ENCODE peak calls at places on chromosomes 11 and 22, in eight cellular contexts. One of them, this sample, is unnamed.

GRCh38 chr11:17135934-17136683 is 58.6 kb upstream of the RPS13 start:
- DNase-seq in fibroblast of lung: no peak
- DNase-seq in brain microvascular endothelial cell: no peak
- DNase-seq in cardiac muscle cell: no peak
- DNase-seq in tibial nerve: no peak
- DNase-seq in PC-9: no peak
- DNase-seq in RWPE1: no peak
- DNase-seq in endodermal cell: no peak
- DNase-seq in this sample: no peak

GRCh38 chr22:22944268-22944985 is 56.8 kb downstream of the IGLL5 start:
- DNase-seq in PC-9: no peak
- DNase-seq in endodermal cell: peak
- DNase-seq in brain microvascular endothelial cell: no peak
- DNase-seq in RWPE1: no peak
- DNase-seq in cardiac muscle cell: no peak
- DNase-seq in tibial nerve: no peak
- DNase-seq in fibroblast of lung: no peak
- DNase-seq in this sample: peak

GRCh38 chr11:15093432-15093831 is 20.0 kb downstream of the CALCB start:
- DNase-seq in endodermal cell: no peak
- DNase-seq in tibial nerve: no peak
- DNase-seq in brain microvascular endothelial cell: no peak
- DNase-seq in PC-9: no peak
- DNase-seq in fibroblast of lung: no peak
- DNase-seq in cardiac muscle cell: no peak
- DNase-seq in RWPE1: no peak
- DNase-seq in this sample: no peak

GRCh38 chr22:47270463-47271135 is 508.1 kb downstream of the TBC1D22A start:
- DNase-seq in RWPE1: no peak
- DNase-seq in endodermal cell: no peak
- DNase-seq in cardiac muscle cell: no peak
- DNase-seq in tibial nerve: no peak
- DNase-seq in PC-9: no peak
- DNase-seq in brain microvascular endothelial cell: no peak
- DNase-seq in fibroblast of lung: no peak
- DNase-seq in this sample: no peak

GRCh38 chr11:824942-825341 is 2.8 kb upstream of the CRACR2B start:
- DNase-seq in RWPE1: no peak
- DNase-seq in tibial nerve: no peak
- DNase-seq in cardiac muscle cell: no peak
- DNase-seq in brain microvascular endothelial cell: no peak
- DNase-seq in PC-9: peak
- DNase-seq in endodermal cell: no peak
- DNase-seq in fibroblast of lung: no peak
- DNase-seq in this sample: peak

GRCh38 chr11:87290304-87290922 is 252.7 kb downstream of the TMEM135 start:
- DNase-seq in endodermal cell: no peak
- DNase-seq in PC-9: peak
- DNase-seq in cardiac muscle cell: peak
- DNase-seq in tibial nerve: no peak
- DNase-seq in fibroblast of lung: peak
- DNase-seq in brain microvascular endothelial cell: peak
- DNase-seq in RWPE1: peak
- DNase-seq in this sample: no peak

GRCh38 chr11:67303989-67304411 is 670 bp downstream of the SSH3 start:
- DNase-seq in cardiac muscle cell: peak
- DNase-seq in endodermal cell: peak
- DNase-seq in PC-9: peak
- DNase-seq in tibial nerve: no peak
- DNase-seq in fibroblast of lung: peak
- DNase-seq in RWPE1: no peak
- DNase-seq in brain microvascular endothelial cell: no peak
- DNase-seq in this sample: peak

GRCh38 chr22:38284042-38284402 is 11.2 kb upstream of the TMEM184B start:
- DNase-seq in RWPE1: no peak
- DNase-seq in PC-9: peak
- DNase-seq in brain microvascular endothelial cell: peak
- DNase-seq in fibroblast of lung: peak
- DNase-seq in tibial nerve: no peak
- DNase-seq in endodermal cell: no peak
- DNase-seq in cardiac muscle cell: no peak
- DNase-seq in this sample: no peak

GRCh38 chr11:112658521-112658920 is 302.7 kb upstream of the NCAM1 start:
- DNase-seq in fibroblast of lung: no peak
- DNase-seq in brain microvascular endothelial cell: no peak
- DNase-seq in RWPE1: no peak
- DNase-seq in endodermal cell: peak
- DNase-seq in cardiac muscle cell: peak
- DNase-seq in tibial nerve: no peak
- DNase-seq in PC-9: no peak
- DNase-seq in this sample: no peak

GRCh38 chr11:120220747-120221037 is 9.9 kb downstream of the OAF start:
- DNase-seq in cardiac muscle cell: no peak
- DNase-seq in brain microvascular endothelial cell: no peak
- DNase-seq in endodermal cell: no peak
- DNase-seq in fibroblast of lung: no peak
- DNase-seq in RWPE1: no peak
- DNase-seq in tibial nerve: no peak
- DNase-seq in PC-9: no peak
- DNase-seq in this sample: peak

GRCh38 chr22:49734882-49735281 is 92.8 kb downstream of the BRD1 start:
- DNase-seq in tibial nerve: peak
- DNase-seq in PC-9: no peak
- DNase-seq in cardiac muscle cell: no peak
- DNase-seq in RWPE1: no peak
- DNase-seq in brain microvascular endothelial cell: no peak
- DNase-seq in endodermal cell: peak
- DNase-seq in fibroblast of lung: no peak
- DNase-seq in this sample: peak

GRCh38 chr11:134041791-134042696 is 26.8 kb upstream of the JAM3 start:
- DNase-seq in fibroblast of lung: no peak
- DNase-seq in tibial nerve: no peak
- DNase-seq in cardiac muscle cell: no peak
- DNase-seq in PC-9: no peak
- DNase-seq in endodermal cell: no peak
- DNase-seq in RWPE1: no peak
- DNase-seq in brain microvascular endothelial cell: no peak
- DNase-seq in this sample: no peak

GRCh38 chr11:78419327-78419726 is 1.7 kb upstream of the GAB2 start:
- DNase-seq in RWPE1: peak
- DNase-seq in tibial nerve: no peak
- DNase-seq in endodermal cell: no peak
- DNase-seq in cardiac muscle cell: no peak
- DNase-seq in brain microvascular endothelial cell: peak
- DNase-seq in PC-9: peak
- DNase-seq in fibroblast of lung: peak
- DNase-seq in this sample: no peak

GRCh38 chr22:41469218-41469851 is 418 bp downstream of the ACO2 start:
- DNase-seq in tibial nerve: no peak
- DNase-seq in fibroblast of lung: no peak
- DNase-seq in cardiac muscle cell: no peak
- DNase-seq in brain microvascular endothelial cell: no peak
- DNase-seq in RWPE1: no peak
- DNase-seq in endodermal cell: no peak
- DNase-seq in PC-9: peak
- DNase-seq in this sample: no peak

GRCh38 chr11:96199563-96200025 is 143.4 kb downstream of the MAML2 start:
- DNase-seq in cardiac muscle cell: no peak
- DNase-seq in fibroblast of lung: peak
- DNase-seq in PC-9: no peak
- DNase-seq in tibial nerve: no peak
- DNase-seq in brain microvascular endothelial cell: peak
- DNase-seq in endodermal cell: no peak
- DNase-seq in RWPE1: no peak
- DNase-seq in this sample: no peak

GRCh38 chr11:125451400-125452124 is 44.5 kb downstream of the FEZ1 start:
- DNase-seq in endodermal cell: peak
- DNase-seq in brain microvascular endothelial cell: peak
- DNase-seq in RWPE1: no peak
- DNase-seq in cardiac muscle cell: peak
- DNase-seq in PC-9: no peak
- DNase-seq in fibroblast of lung: peak
- DNase-seq in tibial nerve: peak
- DNase-seq in this sample: no peak

GRCh38 chr11:125449586-125449985 is 46.5 kb downstream of the FEZ1 start:
- DNase-seq in RWPE1: no peak
- DNase-seq in brain microvascular endothelial cell: no peak
- DNase-seq in endodermal cell: peak
- DNase-seq in tibial nerve: no peak
- DNase-seq in fibroblast of lung: no peak
- DNase-seq in PC-9: no peak
- DNase-seq in cardiac muscle cell: no peak
- DNase-seq in this sample: no peak

GRCh38 chr11:125446279-125446678 is 49.8 kb downstream of the FEZ1 start:
- DNase-seq in cardiac muscle cell: no peak
- DNase-seq in RWPE1: no peak
- DNase-seq in endodermal cell: no peak
- DNase-seq in brain microvascular endothelial cell: no peak
- DNase-seq in PC-9: no peak
- DNase-seq in tibial nerve: no peak
- DNase-seq in fibroblast of lung: no peak
- DNase-seq in this sample: no peak

GRCh38 chr11:125445731-125446130 is 50.3 kb downstream of the FEZ1 start:
- DNase-seq in endodermal cell: no peak
- DNase-seq in tibial nerve: no peak
- DNase-seq in brain microvascular endothelial cell: no peak
- DNase-seq in cardiac muscle cell: no peak
- DNase-seq in PC-9: no peak
- DNase-seq in RWPE1: no peak
- DNase-seq in fibroblast of lung: no peak
- DNase-seq in this sample: no peak

DNA sequence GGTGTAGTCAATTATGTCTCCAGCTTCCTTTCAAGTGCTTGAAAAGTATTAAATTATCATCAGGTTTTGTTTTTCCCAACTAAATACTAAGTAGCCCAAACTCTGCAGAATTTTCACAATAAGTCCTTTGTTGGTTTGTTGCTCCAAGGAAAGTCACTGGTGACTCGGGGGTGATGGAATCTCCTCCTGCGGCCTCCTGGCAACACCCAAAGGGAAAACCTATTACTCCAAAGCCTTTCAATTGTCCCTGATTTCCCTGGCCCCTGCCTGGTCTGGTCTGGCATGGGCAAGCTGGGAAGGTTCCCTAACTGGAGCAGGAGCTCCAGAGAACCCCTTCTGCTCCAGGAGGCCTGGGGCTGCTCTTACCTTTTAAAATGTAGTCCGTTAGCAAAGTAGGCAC is 47.9 kb downstream of the FEZ1 start:
- DNase-seq in RWPE1: peak
- DNase-seq in PC-9: no peak
- DNase-seq in brain microvascular endothelial cell: no peak
- DNase-seq in fibroblast of lung: peak
- DNase-seq in endodermal cell: peak
- DNase-seq in tibial nerve: no peak
- DNase-seq in cardiac muscle cell: no peak
- DNase-seq in this sample: no peak
- H3K27ac ChIP-seq in RWPE1: no peak
- H3K27ac ChIP-seq in PC-9: no peak
- H3K27ac ChIP-seq in brain microvascular endothelial cell: no peak
- H3K27ac ChIP-seq in fibroblast of lung: no peak
- H3K27ac ChIP-seq in endodermal cell: no peak
- H3K27ac ChIP-seq in tibial nerve: peak
- H3K27ac ChIP-seq in cardiac muscle cell: no peak
- H3K27ac ChIP-seq in this sample: no peak

GRCh38 chr22:45400046-45400445 is 13.4 kb downstream of the SMC1B start:
- DNase-seq in tibial nerve: no peak
- DNase-seq in PC-9: no peak
- DNase-seq in fibroblast of lung: no peak
- DNase-seq in endodermal cell: no peak
- DNase-seq in RWPE1: no peak
- DNase-seq in cardiac muscle cell: no peak
- DNase-seq in brain microvascular endothelial cell: no peak
- DNase-seq in this sample: no peak

GRCh38 chr22:45398214-45398613 is 15.2 kb downstream of the SMC1B start:
- DNase-seq in tibial nerve: no peak
- DNase-seq in brain microvascular endothelial cell: no peak
- DNase-seq in endodermal cell: no peak
- DNase-seq in fibroblast of lung: no peak
- DNase-seq in cardiac muscle cell: peak
- DNase-seq in RWPE1: no peak
- DNase-seq in PC-9: no peak
- DNase-seq in this sample: no peak

GRCh38 chr22:45402466-45402865 is 10.9 kb downstream of the SMC1B start:
- DNase-seq in PC-9: no peak
- DNase-seq in RWPE1: no peak
- DNase-seq in tibial nerve: no peak
- DNase-seq in brain microvascular endothelial cell: no peak
- DNase-seq in endodermal cell: no peak
- DNase-seq in fibroblast of lung: no peak
- DNase-seq in cardiac muscle cell: no peak
- DNase-seq in this sample: no peak

GRCh38 chr22:45397806-45398205 is 15.6 kb downstream of the SMC1B start:
- DNase-seq in fibroblast of lung: no peak
- DNase-seq in brain microvascular endothelial cell: no peak
- DNase-seq in endodermal cell: peak
- DNase-seq in cardiac muscle cell: peak
- DNase-seq in RWPE1: no peak
- DNase-seq in PC-9: no peak
- DNase-seq in tibial nerve: no peak
- DNase-seq in this sample: no peak
- TF ChIP-seq CTCF in fibroblast of lung: no peak
- TF ChIP-seq CTCF in brain microvascular endothelial cell: no peak
- TF ChIP-seq CTCF in endodermal cell: peak
- TF ChIP-seq CTCF in cardiac muscle cell: peak
- TF ChIP-seq CTCF in RWPE1: no peak
- TF ChIP-seq CTCF in PC-9: no peak
- TF ChIP-seq CTCF in tibial nerve: no peak
- TF ChIP-seq CTCF in this sample: no peak

GRCh38 chr11:6418958-6419611 is at the start of gene APBB1:
- DNase-seq in PC-9: no peak
- DNase-seq in brain microvascular endothelial cell: peak
- DNase-seq in fibroblast of lung: peak
- DNase-seq in tibial nerve: peak
- DNase-seq in endodermal cell: no peak
- DNase-seq in RWPE1: peak
- DNase-seq in cardiac muscle cell: peak
- DNase-seq in this sample: peak
- H3K27ac ChIP-seq in PC-9: no peak
- H3K27ac ChIP-seq in brain microvascular endothelial cell: no peak
- H3K27ac ChIP-seq in fibroblast of lung: peak
- H3K27ac ChIP-seq in tibial nerve: peak
- H3K27ac ChIP-seq in endodermal cell: no peak
- H3K27ac ChIP-seq in RWPE1: peak
- H3K27ac ChIP-seq in cardiac muscle cell: peak
- H3K27ac ChIP-seq in this sample: peak

DNA sequence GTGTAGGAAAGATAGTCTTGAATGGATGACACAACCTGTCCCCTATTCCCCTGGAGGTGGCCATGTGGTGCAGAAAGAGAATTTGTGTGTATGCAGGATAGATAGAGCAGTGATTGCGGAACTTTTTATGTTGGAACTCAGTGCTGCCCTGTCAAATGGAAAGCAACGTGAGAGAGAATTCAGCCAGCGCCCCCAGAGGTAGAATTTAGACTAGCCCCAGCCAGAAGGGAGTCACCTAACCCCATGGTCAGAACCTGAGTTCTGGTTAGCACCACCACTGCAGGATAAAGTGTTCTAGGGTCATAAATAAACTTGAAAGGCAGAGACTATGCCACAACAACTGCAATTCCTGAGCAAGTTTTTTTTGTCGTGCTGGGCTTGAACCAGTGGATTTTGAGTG is 152.9 kb upstream of the GRIA4 start:
- DNase-seq in RWPE1: no peak
- DNase-seq in brain microvascular endothelial cell: no peak
- DNase-seq in cardiac muscle cell: no peak
- DNase-seq in PC-9: no peak
- DNase-seq in endodermal cell: peak
- DNase-seq in fibroblast of lung: no peak
- DNase-seq in tibial nerve: no peak
- DNase-seq in this sample: no peak
- TF ChIP-seq CTCF in RWPE1: no peak
- TF ChIP-seq CTCF in brain microvascular endothelial cell: peak
- TF ChIP-seq CTCF in cardiac muscle cell: no peak
- TF ChIP-seq CTCF in PC-9: peak
- TF ChIP-seq CTCF in endodermal cell: peak
- TF ChIP-seq CTCF in fibroblast of lung: no peak
- TF ChIP-seq CTCF in tibial nerve: no peak
- TF ChIP-seq CTCF in this sample: no peak